ENCODE peak calls at places on chromosomes 2 and 18, in four cellular contexts. Q is SK-N-SH, A is GM12878, T is HepG2. Y is an unnamed sample.

GRCh38 chr2:189819297-189819704 is 35.1 kb downstream of the PMS1 start:
- DNase-seq in T (no peak), A (no peak), Q (no peak), Y (no peak)

GRCh38 chr2:220708366-220708765 is 863.7 kb downstream of the EPHA4 start:
- DNase-seq in Q (no peak), T (no peak), A (no peak), Y (no peak)

GRCh38 chr2:173999272-173999671 is 34.1 kb upstream of the SP3 start:
- DNase-seq in A (no peak), T (no peak), Q (no peak), Y (no peak)

GRCh38 chr2:96507957-96508520 is 2.9 kb upstream of the NEURL3 start:
- DNase-seq in Q (peak), A (no peak), T (peak), Y (peak)

GRCh38 chr2:166373951-166374350 is 1.8 kb downstream of the SCN9A start:
- DNase-seq in T (peak), Q (peak), A (no peak), Y (peak)

GRCh38 chr2:13768274-13768673 is 864.2 kb upstream of the LRATD1 start:
- DNase-seq in Q (no peak), T (no peak), A (no peak), Y (no peak)

GRCh38 chr18:26532367-26533340 is 15.7 kb downstream of the KCTD1 start:
- DNase-seq in T (no peak), Q (no peak), A (no peak), Y (no peak)

GRCh38 chr2:233084488-233084887 is 24.3 kb downstream of the INPP5D start:
- DNase-seq in Q (no peak), A (peak), T (no peak), Y (no peak)

GRCh38 chr2:101238930-101239759 is 13.5 kb upstream of the CNOT11 start:
- DNase-seq in A (no peak), T (peak), Q (no peak), Y (no peak)

GRCh38 chr2:103734911-103735310 is 973.1 kb downstream of the TMEM182 start:
- DNase-seq in Q (no peak), A (no peak), T (no peak), Y (no peak)

GRCh38 chr2:70161069-70161534 is 29.7 kb downstream of the C2orf42 start:
- DNase-seq in A (peak), T (no peak), Q (no peak), Y (no peak)

GRCh38 chr18:6652098-6652497 is 77.4 kb upstream of the ARHGAP28 start:
- DNase-seq in A (no peak), T (no peak), Q (no peak), Y (no peak)

GRCh38 chr18:42675810-42676209 is 439.7 kb downstream of the RIT2 start:
- DNase-seq in A (no peak), Q (no peak), T (no peak), Y (no peak)

GRCh38 chr2:109526442-109526970 is 87.3 kb downstream of the SEPTIN10 start:
- DNase-seq in A (no peak), Q (no peak), T (no peak), Y (no peak)

GRCh38 chr2:29270606-29271005 is 155.4 kb downstream of the CLIP4 start:
- DNase-seq in Q (no peak), T (no peak), A (no peak), Y (no peak)

GRCh38 chr2:106094101-106094860 is 99.8 kb downstream of the UXS1 start:
- DNase-seq in A (no peak), T (no peak), Q (no peak), Y (no peak)

GRCh38 chr2:39494784-39495251 is 57.7 kb upstream of the MAP4K3 start:
- DNase-seq in A (peak), T (no peak), Q (no peak), Y (no peak)

GRCh38 chr2:66432801-66433694 is 1.9 kb upstream of the MEIS1 start:
- DNase-seq in A (no peak), Q (peak), T (peak), Y (peak)

GRCh38 chr2:85810376-85811172 is 56.8 kb downstream of the ATOH8 start:
- DNase-seq in Q (no peak), A (no peak), T (no peak), Y (no peak)

GRCh38 chr18:8898990-8899389 is 193.6 kb downstream of the MTCL1 start:
- DNase-seq in A (no peak), T (no peak), Q (no peak), Y (peak)

GRCh38 chr18:11994708-11995444 is 13.6 kb downstream of the IMPA2 start:
- DNase-seq in T (peak), A (no peak), Q (no peak), Y (no peak)

GRCh38 chr2:118269408-118270051 is 181.3 kb downstream of the INSIG2 start:
- DNase-seq in T (peak), Q (no peak), A (no peak), Y (peak)

GRCh38 chr2:189178007-189178406 is 1.6 kb downstream of the COL5A2 start:
- DNase-seq in T (no peak), Q (no peak), A (no peak), Y (no peak)

GRCh38 chr2:241701155-241701404 is 759 bp upstream of the ING5 start:
- DNase-seq in T (no peak), A (peak), Q (no peak), Y (no peak)

GRCh38 chr2:230472619-230473018 is 56.6 kb downstream of the SP100 start:
- DNase-seq in Q (no peak), T (no peak), A (peak), Y (no peak)

GRCh38 chr2:68193144-68193543 is 35.5 kb downstream of the PNO1 start:
- DNase-seq in T (no peak), Q (no peak), A (no peak), Y (peak)

GRCh38 chr18:32300914-32301313 is 111.1 kb downstream of the MEP1B start:
- DNase-seq in A (no peak), Q (no peak), T (no peak), Y (no peak)

GRCh38 chr2:48339451-48339850 is 190.5 kb upstream of the STON1 start:
- DNase-seq in Q (no peak), A (no peak), T (no peak), Y (no peak)

GRCh38 chr2:180141600-180141999 is 134.5 kb upstream of the CWC22 start:
- DNase-seq in A (no peak), T (no peak), Q (no peak), Y (no peak)

GRCh38 chr2:39326644-39327043 is 82.9 kb upstream of the CDKL4 start:
- DNase-seq in T (no peak), A (no peak), Q (no peak), Y (no peak)

GRCh38 chr2:196176142-196176738 is 4.9 kb upstream of the STK17B start:
- DNase-seq in Q (no peak), T (no peak), A (peak), Y (no peak)

GRCh38 chr2:69138793-69139510 is 126.0 kb downstream of the ANTXR1 start:
- DNase-seq in Q (no peak), T (no peak), A (no peak), Y (no peak)

DNA sequence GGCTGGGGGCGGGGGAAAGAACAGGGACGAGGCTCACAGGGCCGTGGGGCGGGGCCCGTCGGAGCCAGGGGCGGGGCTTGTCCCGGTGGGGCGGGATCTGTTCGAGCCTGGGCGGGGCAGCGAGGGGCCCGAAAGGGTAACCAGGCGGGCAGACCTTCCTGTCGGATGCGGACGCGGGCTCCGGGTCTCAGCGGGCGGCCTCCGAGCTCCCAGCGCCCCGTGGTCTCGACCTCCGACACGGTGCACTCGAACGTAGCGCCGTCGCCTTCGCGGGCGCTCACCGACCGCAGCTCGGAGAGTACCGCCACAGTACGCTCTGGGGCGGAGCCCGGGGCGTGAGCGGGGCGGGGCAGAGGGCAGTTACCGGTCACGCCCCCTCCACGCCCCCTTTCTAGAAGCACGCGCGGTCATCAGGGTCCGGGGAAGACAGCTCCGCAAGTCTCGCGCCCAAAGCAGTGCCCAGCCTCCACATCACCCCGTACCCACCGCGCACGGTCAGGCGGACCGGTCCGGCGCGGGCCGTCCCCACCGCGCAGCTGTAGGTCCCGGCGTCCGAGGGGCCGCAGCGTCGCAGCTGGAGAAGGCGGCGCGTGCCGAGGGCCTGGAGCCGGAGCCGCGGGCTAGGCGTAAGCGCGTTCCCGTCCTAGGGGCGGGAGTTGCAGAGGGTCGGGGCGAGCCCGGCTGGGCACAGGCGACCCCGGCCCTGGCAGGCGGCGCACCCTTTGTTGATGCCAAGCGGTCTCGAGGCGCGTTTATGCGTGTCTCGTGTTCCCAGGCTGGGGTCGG is 8.7 kb downstream of the TMEM198 start:
- DNase-seq in Q (peak), A (no peak), T (peak), Y (peak)
- TF ChIP-seq POLR2AphosphoS5 in Q (no peak), A (no peak), T (peak), Y (no peak)

DNA sequence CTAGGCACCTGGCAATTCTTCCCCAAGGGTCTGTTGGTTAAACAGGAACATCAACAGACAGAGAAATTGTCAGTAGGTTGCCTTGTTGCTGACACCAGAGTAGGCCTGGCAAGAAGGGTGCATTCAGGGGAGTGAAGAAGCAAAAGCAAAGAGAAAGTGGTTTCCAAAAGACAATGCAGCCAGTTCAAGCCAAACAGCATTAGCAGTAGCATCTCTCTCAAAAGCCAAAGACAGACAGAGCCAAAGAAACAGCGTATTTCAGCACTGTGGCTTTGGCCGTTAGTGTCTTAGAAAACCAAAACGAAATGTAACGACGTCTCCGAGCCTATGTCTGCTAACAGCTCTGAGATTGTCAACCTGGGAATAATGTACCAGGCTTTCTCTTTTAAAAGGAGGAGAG is 178.5 kb downstream of the NRP2 start:
- DNase-seq in Q (no peak), T (no peak), A (no peak), Y (no peak)
- TF ChIP-seq SMC3 in Q (no peak), T (no peak), A (no peak), Y (no peak)

DNA sequence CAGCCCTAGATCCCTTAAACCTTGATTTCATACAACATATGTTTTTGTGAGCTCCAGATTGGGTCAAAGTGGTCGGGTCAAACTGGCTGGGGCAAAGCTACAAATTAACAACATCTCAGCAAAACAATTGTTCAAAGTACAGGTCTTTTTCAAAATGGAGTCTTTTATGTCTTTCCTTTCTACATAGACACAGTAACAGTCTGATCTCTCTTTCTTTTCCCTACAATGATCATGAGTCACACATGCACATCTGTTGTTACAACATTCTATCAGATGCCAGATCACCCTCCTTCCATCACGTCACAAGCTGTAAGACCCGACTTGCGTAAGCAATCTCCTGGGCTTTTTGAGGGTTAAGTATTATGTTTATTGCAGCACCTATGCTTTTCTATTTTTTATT is 55.1 kb downstream of the RHOB start:
- DNase-seq in Q (no peak), A (no peak), T (no peak), Y (no peak)
- TF ChIP-seq POLR2AphosphoS5 in Q (no peak), A (no peak), T (no peak), Y (no peak)

GRCh38 chr2:3787768-3788167 is 84.4 kb downstream of the DCDC2C start:
- DNase-seq in A (no peak), Q (no peak), T (no peak), Y (no peak)

GRCh38 chr2:3785220-3785889 is 82.0 kb downstream of the DCDC2C start:
- DNase-seq in T (no peak), A (no peak), Q (no peak), Y (no peak)

GRCh38 chr2:3780477-3781402 is 77.4 kb downstream of the DCDC2C start:
- DNase-seq in A (peak), Q (peak), T (peak), Y (peak)

GRCh38 chr2:3785890-3786273 is 82.5 kb downstream of the DCDC2C start:
- DNase-seq in Q (no peak), A (no peak), T (no peak), Y (no peak)

DNA sequence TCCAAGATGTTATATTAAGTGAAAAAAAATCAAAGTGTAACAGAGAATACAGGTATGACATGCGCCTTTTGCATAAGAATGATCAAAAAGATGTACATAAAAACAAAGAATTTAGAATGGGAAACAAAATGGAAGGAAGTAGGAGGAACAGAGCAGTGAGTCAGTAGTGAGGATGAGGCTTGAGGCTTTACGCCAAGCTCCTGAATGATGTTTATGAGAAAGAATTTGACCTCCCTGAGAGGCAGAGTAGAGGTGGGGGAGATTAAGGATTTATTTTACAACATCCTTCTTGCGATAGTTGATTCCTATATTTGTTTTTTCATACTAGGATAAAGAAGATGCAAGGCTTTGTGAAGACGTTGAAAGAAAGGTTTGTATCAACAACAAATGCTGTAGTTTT is 81.4 kb downstream of the DCDC2C start:
- DNase-seq in A (no peak), Q (no peak), T (no peak), Y (no peak)
- TF ChIP-seq SMC3 in A (no peak), Q (no peak), T (no peak), Y (no peak)

DNA sequence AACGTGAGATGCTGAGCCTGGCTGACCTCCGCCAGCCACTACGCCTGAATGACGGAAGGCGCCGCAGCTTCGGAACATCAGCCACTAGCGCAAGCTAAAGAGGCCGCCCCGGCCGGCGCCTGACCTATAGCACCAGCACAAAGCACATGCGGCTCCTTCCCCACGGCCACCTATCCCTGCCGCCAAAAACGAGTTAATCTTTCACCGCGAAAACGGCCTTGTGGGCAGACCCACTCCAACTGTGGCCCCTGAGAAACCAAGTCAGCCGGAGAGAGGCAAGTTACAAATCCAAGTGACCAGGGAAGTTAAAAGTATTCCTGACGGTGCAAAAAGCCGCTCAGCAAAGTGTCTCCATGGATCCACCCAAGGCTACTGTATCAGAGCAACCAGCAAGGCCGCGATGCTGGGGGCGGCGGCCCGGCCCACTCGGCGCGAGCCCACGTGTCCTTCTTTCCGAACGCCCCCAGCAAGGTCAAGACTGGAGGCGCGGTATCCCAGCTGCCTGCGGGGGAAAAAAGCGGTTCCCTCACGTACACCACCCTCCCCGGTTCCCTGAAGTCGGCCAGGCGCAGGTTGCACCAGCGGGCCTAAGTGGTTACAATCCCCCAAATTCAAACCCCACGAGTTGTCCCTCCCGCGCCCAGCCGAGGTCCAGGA is 575 bp downstream of the HSPD1 start:
- DNase-seq in T (peak), Q (peak), A (no peak), Y (peak)
- TF ChIP-seq POLR2AphosphoS5 in T (peak), Q (no peak), A (peak), Y (no peak)

GRCh38 chr18:22177496-22177866 is 8.1 kb downstream of the GATA6 start:
- DNase-seq in T (no peak), A (no peak), Q (no peak), Y (no peak)
- TF ChIP-seq SMC3 in T (no peak), A (no peak), Q (no peak), Y (no peak)

GRCh38 chr2:234495076-234495800 is 1.6 kb downstream of the ARL4C start:
- DNase-seq in Q (peak), T (no peak), A (no peak), Y (no peak)

GRCh38 chr2:234495801-234496441 is 960 bp downstream of the ARL4C start:
- DNase-seq in T (no peak), Q (peak), A (no peak), Y (no peak)

GRCh38 chr2:234497592-234498023 is 727 bp upstream of the ARL4C start:
- DNase-seq in T (no peak), Q (no peak), A (no peak), Y (no peak)

GRCh38 chr2:234496835-234497591 is at the start of gene ARL4C:
- DNase-seq in T (peak), Q (peak), A (no peak), Y (peak)

GRCh38 chr2:234496442-234496834 is 443 bp downstream of the ARL4C start:
- DNase-seq in T (no peak), Q (peak), A (no peak), Y (peak)
- TF ChIP-seq POLR2AphosphoS5 in T (no peak), Q (no peak), A (no peak), Y (no peak)

GRCh38 chr18:23228102-23229051 is 93.1 kb downstream of the CABLES1 start:
- DNase-seq in T (no peak), A (peak), Q (no peak), Y (no peak)
- TF ChIP-seq SMC3 in T (no peak), A (no peak), Q (no peak), Y (no peak)

GRCh38 chr18:59725177-59725576 is 28.0 kb upstream of the CCBE1 start:
- DNase-seq in A (no peak), Q (no peak), T (no peak), Y (no peak)
- TF ChIP-seq POLR2AphosphoS5 in A (no peak), Q (no peak), T (no peak), Y (no peak)

GRCh38 chr2:147636238-147636887 is 208.5 kb upstream of the ACVR2A start:
- DNase-seq in A (no peak), Q (no peak), T (no peak), Y (no peak)
- TF ChIP-seq SMC3 in A (no peak), Q (no peak), T (no peak), Y (no peak)

Y was measured in K562.